ENCODE peak calls at places on chromosome 11, in four cellular contexts. P is epithelial cell of esophagus, L is PC-9, I is H1. U is an unnamed sample.

GRCh38 chr11:69892237-69892985 is 73.2 kb upstream of the FGF3 start:
- DNase-seq in I (peak; percentile 63), L (no peak), P (no peak), U (no peak)

GRCh38 chr11:120747801-120748484 is 236.4 kb downstream of the GRIK4 start:
- DNase-seq in L (no peak), P (peak; percentile 16), I (no peak), U (no peak)

GRCh38 chr11:104254347-104254746 is 90.4 kb upstream of the PDGFD start:
- DNase-seq in L (no peak), P (peak; percentile 69), I (peak; percentile 65), U (no peak)

GRCh38 chr11:34214961-34215805 is 109.8 kb downstream of the NAT10 start:
- DNase-seq in L (peak; percentile 87), I (no peak), P (peak; percentile 95), U (no peak)

GRCh38 chr11:17612221-17613188 is 65.4 kb downstream of the OTOG start:
- DNase-seq in I (no peak), P (no peak), L (no peak), U (no peak)

GRCh38 chr11:65108469-65109123 is 3.1 kb upstream of the TM7SF2 start:
- DNase-seq in P (peak; percentile 26), I (no peak), L (peak; percentile 80), U (no peak)

GRCh38 chr11:112345708-112346107 is 85.0 kb upstream of the PLET1 start:
- DNase-seq in L (peak; percentile 8), I (no peak), P (no peak), U (no peak)

GRCh38 chr11:65493367-65494176 is 5.3 kb upstream of the MALAT1 start:
- DNase-seq in L (peak; percentile 97), I (no peak), P (peak; percentile 100), U (peak; percentile 97)

GRCh38 chr11:28284206-28284605 is 176.0 kb downstream of the METTL15 start:
- DNase-seq in P (no peak), L (no peak), I (no peak), U (no peak)

GRCh38 chr11:70531281-70532065 is 133.1 kb downstream of the CTTN start:
- DNase-seq in I (no peak), P (no peak), L (no peak), U (no peak)

GRCh38 chr11:30855383-30856006 is 269.3 kb upstream of the MPPED2 start:
- DNase-seq in I (no peak), L (no peak), P (peak; percentile 9), U (no peak)

GRCh38 chr11:57905439-57905838 is 118.2 kb upstream of the OR9Q1 start:
- DNase-seq in P (peak; percentile 85), L (no peak), I (no peak), U (no peak)

GRCh38 chr11:118164885-118165284 is 11.6 kb downstream of the SCN2B start:
- DNase-seq in I (no peak), P (no peak), L (no peak), U (no peak)

GRCh38 chr11:85627332-85627997 is at the start of gene DLG2:
- DNase-seq in I (no peak), L (peak; percentile 65), P (peak; percentile 69), U (no peak)

GRCh38 chr11:70810131-70810530 is 411.8 kb downstream of the CTTN start:
- DNase-seq in L (no peak), P (no peak), I (no peak), U (no peak)

GRCh38 chr11:111733009-111733408 is 33.2 kb downstream of the PPP2R1B start:
- DNase-seq in I (no peak), P (peak; percentile 49), L (no peak), U (peak; percentile 91)

GRCh38 chr11:18727499-18728236 is 1.7 kb upstream of the IGSF22 start:
- DNase-seq in P (peak; percentile 41), I (no peak), L (no peak), U (no peak)

GRCh38 chr11:117892651-117893050 is 16.2 kb upstream of the FXYD6 start:
- DNase-seq in I (no peak), P (no peak), L (no peak), U (peak; percentile 10)

GRCh38 chr11:1375161-1375954 is 14.4 kb upstream of the BRSK2 start:
- DNase-seq in L (no peak), I (no peak), P (no peak), U (no peak)

GRCh38 chr11:86066033-86066432 is 2.9 kb downstream of the PICALM start:
- DNase-seq in L (no peak), P (no peak), I (no peak), U (no peak)

GRCh38 chr11:120184946-120185677 is 25.7 kb upstream of the OAF start:
- DNase-seq in L (no peak), P (no peak), I (no peak), U (peak; percentile 85)

GRCh38 chr11:74462009-74462408 is 5.3 kb downstream of the KCNE3 start:
- DNase-seq in I (no peak), L (no peak), P (no peak), U (peak; percentile 68)

GRCh38 chr11:131495417-131495816 is 125.0 kb downstream of the NTM start:
- DNase-seq in P (no peak), L (no peak), I (no peak), U (peak; percentile 55)
- TF ChIP-seq CTCF in P (no peak), L (no peak), I (no peak), U (no peak)

GRCh38 chr11:47564933-47565339 is 463 bp upstream of the PTPMT1 start:
- DNase-seq in L (no peak), P (no peak), I (no peak), U (no peak)

GRCh38 chr11:47571012-47571729 is 5.8 kb downstream of the PTPMT1 start:
- DNase-seq in P (no peak), L (no peak), I (no peak), U (no peak)

GRCh38 chr11:47565340-47566165 is at the start of gene PTPMT1:
- DNase-seq in L (peak; percentile 70), P (peak; percentile 79), I (no peak), U (peak; percentile 91)

GRCh38 chr11:47569646-47570045 is 4.2 kb downstream of the PTPMT1 start:
- DNase-seq in L (no peak), P (no peak), I (no peak), U (no peak)

GRCh38 chr11:47566166-47566546 is 757 bp downstream of the PTPMT1 start:
- DNase-seq in I (no peak), P (peak; percentile 40), L (no peak), U (no peak)
- H3K4me3 ChIP-seq in I (peak overlapping the region; percentile 44), P (peak overlapping the region; percentile 70), L (peak overlapping the region; percentile 95), U (peak overlapping the region; percentile 89)

DNA sequence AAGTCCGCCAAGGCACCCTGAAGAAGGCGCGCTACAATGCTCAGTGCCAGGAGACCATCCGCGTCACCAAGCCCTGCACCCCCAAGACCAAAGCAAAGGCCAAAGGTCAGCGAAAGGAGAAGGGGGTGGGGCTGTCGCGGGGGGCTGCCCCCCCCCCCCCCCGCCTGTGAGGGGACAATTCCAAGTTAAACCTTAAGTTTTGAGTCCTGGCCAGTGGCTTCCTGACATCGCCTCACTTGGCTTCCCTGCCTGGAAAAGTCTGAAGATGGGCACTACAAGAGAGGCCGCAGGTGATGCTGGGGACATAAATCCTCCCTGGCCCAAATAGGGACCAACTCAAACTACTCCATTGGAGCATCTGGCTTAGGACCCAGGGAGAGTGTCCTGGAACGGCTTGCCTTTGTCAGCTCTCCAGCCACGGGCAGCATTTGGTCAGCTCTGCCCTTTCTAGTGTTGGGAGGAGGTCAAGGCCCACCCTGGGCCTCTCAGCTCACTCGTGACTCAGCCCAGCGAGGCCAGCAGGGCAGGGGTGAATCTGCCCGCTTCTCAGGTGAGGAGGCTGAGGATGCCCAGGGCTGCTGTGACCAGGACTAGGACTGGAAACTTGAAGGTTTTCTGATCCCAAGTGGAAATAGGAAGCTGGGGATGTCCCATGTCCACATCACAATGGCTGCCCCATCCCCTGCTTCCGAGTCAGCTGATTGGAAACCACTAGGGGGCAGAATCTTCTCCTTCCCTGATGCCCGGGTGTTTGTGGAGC is 1.4 kb downstream of the MDK start:
- DNase-seq in L (peak; percentile 34), P (peak; percentile 57), I (no peak), U (no peak)
- TF ChIP-seq CTCF in L (peak; percentile 67), P (peak; percentile 55), I (peak; percentile 79), U (no peak)

GRCh38 chr11:45661417-45662055 is 3.9 kb downstream of the CHST1 start:
- DNase-seq in L (no peak), I (no peak), P (no peak), U (no peak)
- H3K4me3 ChIP-seq in L (no peak overlapping the region), I (no peak overlapping the region), P (no peak overlapping the region), U (no peak overlapping the region)

GRCh38 chr11:59710136-59710847 is 3.4 kb downstream of the OR10V1 start:
- DNase-seq in L (no peak), P (no peak), I (no peak), U (no peak)

GRCh38 chr11:59706518-59707285 is 6.9 kb downstream of the OR10V1 start:
- DNase-seq in I (no peak), P (peak; percentile 95), L (peak; percentile 98), U (no peak)

GRCh38 chr11:59707371-59707770 is 6.3 kb downstream of the OR10V1 start:
- DNase-seq in I (no peak), L (no peak), P (no peak), U (no peak)

GRCh38 chr11:59708537-59708936 is 5.1 kb downstream of the OR10V1 start:
- DNase-seq in I (no peak), P (no peak), L (no peak), U (no peak)

GRCh38 chr11:59705281-59705680 is 8.4 kb downstream of the OR10V1 start:
- DNase-seq in L (no peak), I (no peak), P (peak; percentile 61), U (no peak)
- TF ChIP-seq CTCF in L (no peak), I (no peak), P (no peak), U (no peak)

GRCh38 chr11:128473631-128474030 is 113.7 kb downstream of the ETS1 start:
- DNase-seq in I (no peak), L (no peak), P (no peak), U (no peak)
- H3K4me3 ChIP-seq in I (no peak overlapping the region), L (no peak overlapping the region), P (no peak overlapping the region), U (no peak overlapping the region)

GRCh38 chr11:80320765-80321164 is 879.9 kb upstream of the TENM4 start:
- DNase-seq in P (peak; percentile 13), I (no peak), L (no peak), U (no peak)
- TF ChIP-seq CTCF in P (peak; percentile 38), I (peak; percentile 69), L (peak; percentile 28), U (no peak)

GRCh38 chr11:130890039-130890745 is 26.1 kb downstream of the SNX19 start:
- DNase-seq in I (no peak), L (no peak), P (no peak), U (no peak)

GRCh38 chr11:130891326-130891725 is 25.0 kb downstream of the SNX19 start:
- DNase-seq in P (no peak), I (no peak), L (no peak), U (no peak)

GRCh38 chr11:130892847-130893246 is 23.4 kb downstream of the SNX19 start:
- DNase-seq in P (no peak), I (no peak), L (no peak), U (no peak)

GRCh38 chr11:130886704-130887103 is 29.6 kb downstream of the SNX19 start:
- DNase-seq in L (no peak), I (no peak), P (no peak), U (no peak)

GRCh38 chr11:130888790-130889189 is 27.5 kb downstream of the SNX19 start:
- DNase-seq in P (no peak), I (no peak), L (no peak), U (no peak)
- H3K4me3 ChIP-seq in P (no peak overlapping the region), I (no peak overlapping the region), L (no peak overlapping the region), U (no peak overlapping the region)